ENCODE peak calls at places on chromosome X, in five cellular contexts. L is lower leg skin, Y is GOT3, P is GM10248, M is posterior cingulate gyrus. R is an unnamed sample.

GRCh38 chrX:50903387-50904027 is 7.0 kb upstream of the BMP15 start:
- DNase-seq in Y (no peak), P (peak), M (no peak), L (no peak), R (no peak)

GRCh38 chrX:77658886-77659285 is 127.1 kb downstream of the ATRX start:
- DNase-seq in P (no peak), M (no peak), Y (no peak), L (no peak), R (no peak)

GRCh38 chrX:33808636-33809035 is 323.5 kb downstream of the FAM47A start:
- DNase-seq in M (no peak), Y (no peak), P (no peak), L (no peak), R (no peak)

GRCh38 chrX:110182362-110182761 is 135.5 kb downstream of the AMMECR1 start:
- DNase-seq in Y (no peak), M (no peak), P (no peak), L (no peak), R (no peak)

GRCh38 chrX:35380808-35381700 is 417.1 kb upstream of the MAGEB16 start:
- DNase-seq in L (no peak), P (peak), M (no peak), Y (no peak), R (no peak)

GRCh38 chrX:120299928-120300327 is 11.3 kb downstream of the TMEM255A start:
- DNase-seq in Y (no peak), L (no peak), M (no peak), P (no peak), R (no peak)

GRCh38 chrX:20620301-20620700 is 353.6 kb upstream of the RPS6KA3 start:
- DNase-seq in L (no peak), M (no peak), Y (no peak), P (no peak), R (no peak)

GRCh38 chrX:65601126-65601525 is 66.3 kb upstream of the MSN start:
- DNase-seq in Y (no peak), L (no peak), M (no peak), P (no peak), R (no peak)

GRCh38 chrX:40471965-40472648 is 108.7 kb upstream of the ATP6AP2 start:
- DNase-seq in P (peak), Y (no peak), L (no peak), M (peak), R (peak)

GRCh38 chrX:65740909-65741308 is 73.5 kb downstream of the MSN start:
- DNase-seq in P (no peak), L (no peak), Y (no peak), M (no peak), R (no peak)

GRCh38 chrX:129523076-129524055 is at the start of gene SMARCA1:
- DNase-seq in Y (peak), M (peak), P (peak), L (peak), R (peak)

GRCh38 chrX:68889244-68889643 is 60.4 kb downstream of the EFNB1 start:
- DNase-seq in P (no peak), Y (no peak), M (no peak), L (no peak), R (no peak)

GRCh38 chrX:10902001-10902400 is 209.1 kb upstream of the HCCS start:
- DNase-seq in Y (no peak), P (no peak), L (no peak), M (no peak), R (no peak)

GRCh38 chrX:21590012-21590776 is 67.9 kb downstream of the KLHL34 start:
- DNase-seq in M (no peak), P (no peak), L (no peak), Y (no peak), R (no peak)

GRCh38 chrX:1713296-1713695 is 98.4 kb downstream of the ASMT start:
- DNase-seq in L (no peak), M (no peak), P (no peak), Y (no peak), R (no peak)

GRCh38 chrX:18702362-18703195 is 4.9 kb upstream of the PPEF1 start:
- DNase-seq in M (no peak), Y (no peak), L (no peak), P (no peak), R (no peak)

GRCh38 chrX:107374116-107374515 is 75.3 kb upstream of the FRMPD3 start:
- DNase-seq in P (no peak), L (no peak), M (no peak), Y (no peak), R (no peak)

GRCh38 chrX:39261446-39262147 is 460.3 kb downstream of the MID1IP1 start:
- DNase-seq in P (peak), Y (peak), M (no peak), L (no peak), R (no peak)

GRCh38 chrX:123481908-123482873 is 250.7 kb downstream of the THOC2 start:
- DNase-seq in Y (no peak), P (no peak), L (no peak), M (no peak), R (peak)

GRCh38 chrX:115602729-115603389 is 41.9 kb downstream of the PLS3 start:
- DNase-seq in Y (no peak), M (no peak), P (no peak), L (no peak), R (no peak)

GRCh38 chrX:154019633-154020499 is at the start of gene IRAK1:
- DNase-seq in P (peak), M (no peak), Y (peak), L (no peak), R (peak)

GRCh38 chrX:43809463-43809862 is 72.8 kb downstream of the MAOB start:
- DNase-seq in P (no peak), L (no peak), M (no peak), Y (no peak), R (peak)

GRCh38 chrX:22345884-22346283 is 73.2 kb downstream of the CBLL2 start:
- DNase-seq in M (no peak), P (no peak), L (no peak), Y (no peak), R (no peak)

GRCh38 chrX:124217289-124218251 is 114.9 kb upstream of the TEX13D start:
- DNase-seq in P (peak), M (no peak), L (no peak), Y (no peak), R (no peak)

GRCh38 chrX:120311632-120312000 is 355 bp upstream of the TMEM255A start:
- DNase-seq in L (no peak), M (no peak), P (no peak), Y (no peak), R (no peak)

GRCh38 chrX:136679581-136679980 is 31.6 kb downstream of the CD40LG start:
- DNase-seq in M (no peak), Y (no peak), L (no peak), P (no peak), R (no peak)

GRCh38 chrX:13764765-13765164 is 30.2 kb downstream of the OFD1 start:
- DNase-seq in P (no peak), M (no peak), Y (no peak), L (no peak), R (no peak)

GRCh38 chrX:24241822-24242648 is 71.8 kb downstream of the SUPT20HL2 start:
- DNase-seq in M (no peak), Y (no peak), L (peak), P (peak), R (no peak)

GRCh38 chrX:4851534-4851933 is 1138.1 kb upstream of the PRKX start:
- DNase-seq in P (no peak), L (no peak), M (no peak), Y (no peak), R (no peak)

GRCh38 chrX:141904262-141904661 is 568 bp downstream of the MAGEC1 start:
- DNase-seq in L (no peak), M (no peak), Y (no peak), P (no peak), R (no peak)